ENCODE peak calls at places on chromosomes 4 and X, in eight cellular contexts. A, R, N, F, P, B, H and K are unnamed samples.

GRCh38 chr4:140730108-140730507 is 26.1 kb downstream of the TBC1D9 start:
- DNase-seq in R (no peak), H (no peak), A (no peak), B (no peak), N (no peak), F (no peak), P (no peak), K (no peak)

GRCh38 chr4:52575406-52575805 is 83.7 kb downstream of the USP46 start:
- DNase-seq in P (no peak), F (no peak), H (no peak), N (no peak), A (no peak), R (no peak), B (no peak), K (no peak)

GRCh38 chrX:31670245-31670644 is 598.4 kb upstream of the FTHL17 start:
- DNase-seq in P (no peak), N (no peak), H (no peak), F (no peak), A (no peak), R (no peak), B (peak), K (no peak)

GRCh38 chr4:2741626-2742025 is 14.5 kb downstream of the TNIP2 start:
- DNase-seq in H (no peak), N (no peak), R (no peak), B (peak), F (no peak), A (peak), P (no peak), K (no peak)

GRCh38 chrX:125293792-125294780 is 25.6 kb upstream of the TEX13C start:
- DNase-seq in N (no peak), R (no peak), F (no peak), A (no peak), P (no peak), B (no peak), H (no peak), K (no peak)

GRCh38 chrX:816411-816810 is 185.8 kb downstream of the SHOX start:
- DNase-seq in B (no peak), P (no peak), N (no peak), R (no peak), H (no peak), F (no peak), A (no peak), K (no peak)

GRCh38 chrX:156002517-156002916 is 5.0 kb downstream of the IL9R start:
- DNase-seq in R (no peak), B (no peak), N (no peak), F (no peak), P (no peak), H (no peak), A (no peak), K (no peak)

GRCh38 chr4:183443609-183444148 is 757 bp upstream of the CDKN2AIP start:
- DNase-seq in B (peak), P (peak), N (peak), H (no peak), A (no peak), R (peak), F (no peak), K (peak)

GRCh38 chrX:15694968-15695451 is 30.4 kb upstream of the CLTRN start:
- DNase-seq in F (no peak), B (no peak), H (no peak), A (no peak), P (no peak), N (no peak), R (no peak), K (no peak)

GRCh38 chr4:147480891-147481576 is at the start of gene EDNRA:
- DNase-seq in H (no peak), N (peak), F (peak), R (no peak), A (peak), B (peak), P (peak), K (no peak)

GRCh38 chr4:17038510-17039176 is 140.2 kb upstream of the LDB2 start:
- DNase-seq in R (no peak), P (no peak), H (no peak), F (no peak), B (peak), N (no peak), A (no peak), K (no peak)

GRCh38 chr4:42703776-42704175 is 46.9 kb upstream of the ATP8A1 start:
- DNase-seq in N (no peak), P (no peak), R (no peak), B (no peak), F (no peak), H (no peak), A (no peak), K (no peak)

GRCh38 chr4:143224255-143224654 is 39.5 kb downstream of the USP38 start:
- DNase-seq in N (no peak), P (no peak), H (no peak), F (no peak), A (no peak), B (no peak), R (no peak), K (no peak)

GRCh38 chr4:95124906-95125504 is 367.2 kb downstream of the BMPR1B start:
- DNase-seq in F (peak), P (peak), H (no peak), N (no peak), R (no peak), A (peak), B (peak), K (no peak)

GRCh38 chr4:81650871-81651270 is 179.2 kb upstream of the RASGEF1B start:
- DNase-seq in F (no peak), N (no peak), A (no peak), H (no peak), P (no peak), R (peak), B (peak), K (no peak)

GRCh38 chr4:42397256-42397634 is at the start of gene SHISA3:
- DNase-seq in R (peak), A (peak), H (no peak), N (peak), F (no peak), P (peak), B (no peak), K (no peak)